ENCODE peak calls at places on chromosomes 3 and 15, in six cellular contexts. M is NCI-H1930, I is cardiac septum, Q is NCI-H1694 treated with DMSO at 0.1 percent for 48 hours, K is SHP77, W is NCI-H1092 treated with DMSO at 0.1 percent for 48 hours. B is an unnamed sample.

GRCh38 chr3:149702691-149703426 is 45.0 kb upstream of the WWTR1 start:
- DNase-seq in K (no peak), W (no peak), I (no peak), M (no peak), Q (no peak), B (no peak)

GRCh38 chr3:11154036-11154952 is at the start of gene HRH1:
- DNase-seq in K (no peak), I (peak), W (no peak), Q (no peak), M (no peak), B (no peak)

GRCh38 chr15:62951481-62951880 is 91.1 kb upstream of the TPM1 start:
- DNase-seq in Q (no peak), K (no peak), W (no peak), M (no peak), I (no peak), B (no peak)

GRCh38 chr3:27589795-27590194 is 105.6 kb upstream of the SLC4A7 start:
- DNase-seq in I (no peak), M (no peak), K (no peak), W (no peak), Q (no peak), B (no peak)

GRCh38 chr3:107241217-107241616 is 136.0 kb upstream of the CCDC54 start:
- DNase-seq in Q (peak), K (peak), I (no peak), M (no peak), W (no peak), B (peak)

GRCh38 chr15:77013786-77014136 is 18.8 kb downstream of the PSTPIP1 start:
- DNase-seq in W (no peak), K (no peak), Q (no peak), I (no peak), M (no peak), B (no peak)

GRCh38 chr3:183188895-183189462 is 26.4 kb upstream of the LAMP3 start:
- DNase-seq in M (no peak), K (peak), I (no peak), Q (no peak), W (no peak), B (no peak)

GRCh38 chr3:72996121-72996472 is 514 bp upstream of the PPP4R2 start:
- DNase-seq in K (no peak), W (no peak), Q (no peak), I (no peak), M (no peak), B (no peak)

GRCh38 chr3:119357190-119357589 is 63.0 kb downstream of the ARHGAP31 start:
- DNase-seq in K (no peak), I (no peak), Q (no peak), M (no peak), W (no peak), B (no peak)

GRCh38 chr3:134644731-134645514 is 5.9 kb downstream of the KY start:
- DNase-seq in M (no peak), K (no peak), Q (no peak), W (no peak), I (no peak), B (no peak)

GRCh38 chr3:113054552-113054951 is 63.8 kb downstream of the GTPBP8 start:
- DNase-seq in Q (no peak), M (no peak), W (no peak), I (no peak), K (no peak), B (no peak)

GRCh38 chr3:12148183-12148940 is 10.3 kb downstream of the TIMP4 start:
- DNase-seq in I (no peak), W (no peak), M (no peak), K (no peak), Q (no peak), B (no peak)

GRCh38 chr3:4982773-4983738 is 3.8 kb downstream of the BHLHE40 start:
- DNase-seq in K (no peak), Q (no peak), M (no peak), I (no peak), W (no peak), B (no peak)

GRCh38 chr3:29408676-29409075 is 127.8 kb downstream of the RBMS3 start:
- DNase-seq in W (no peak), I (no peak), Q (no peak), M (no peak), K (no peak), B (no peak)

GRCh38 chr3:37964716-37965115 is 25.9 kb upstream of the VILL start:
- DNase-seq in W (no peak), K (no peak), M (no peak), Q (no peak), I (no peak), B (no peak)

GRCh38 chr3:171264758-171265157 is 195.4 kb downstream of the TNIK start:
- DNase-seq in I (no peak), W (no peak), M (no peak), K (no peak), Q (no peak), B (no peak)

GRCh38 chr3:58628823-58629562 is 37.6 kb downstream of the FAM3D start:
- DNase-seq in I (no peak), K (no peak), M (no peak), Q (peak), W (peak), B (no peak)

GRCh38 chr15:86336051-86336788 is 256.5 kb downstream of the AGBL1 start:
- DNase-seq in Q (no peak), I (no peak), W (no peak), M (no peak), K (no peak), B (no peak)

GRCh38 chr3:59502806-59503205 is 453.0 kb upstream of the CFAP20DC start:
- DNase-seq in Q (no peak), M (no peak), K (no peak), W (no peak), I (no peak), B (no peak)

GRCh38 chr3:192637803-192638202 is 89.5 kb downstream of the FGF12 start:
- DNase-seq in W (peak), M (no peak), I (no peak), Q (no peak), K (no peak), B (peak)

GRCh38 chr15:101054991-101055390 is 135.8 kb downstream of the LRRK1 start:
- DNase-seq in K (no peak), W (no peak), I (no peak), Q (no peak), M (no peak), B (no peak)

GRCh38 chr3:126558336-126559071 is at the start of gene C3orf22:
- DNase-seq in K (no peak), Q (no peak), W (no peak), I (no peak), M (no peak), B (no peak)

GRCh38 chr15:101370330-101371024 is 75.4 kb upstream of the SNRPA1 start:
- DNase-seq in K (no peak), I (peak), W (no peak), Q (no peak), M (no peak), B (no peak)

GRCh38 chr3:153357436-153357835 is 195.4 kb downstream of the RAP2B start:
- DNase-seq in I (no peak), M (no peak), W (no peak), K (no peak), Q (no peak), B (peak)

GRCh38 chr3:102182162-102182561 is 252.7 kb upstream of the ZPLD1 start:
- DNase-seq in Q (no peak), M (no peak), I (no peak), K (no peak), W (no peak), B (no peak)

GRCh38 chr3:11236588-11237461 is 35.4 kb upstream of the ATG7 start:
- DNase-seq in Q (peak), W (peak), M (peak), K (peak), I (peak), B (peak)

GRCh38 chr15:78368671-78369070 is 28.5 kb downstream of the CRABP1 start:
- DNase-seq in I (no peak), W (no peak), M (no peak), K (no peak), Q (no peak), B (no peak)

GRCh38 chr15:78142332-78142731 is 6.8 kb upstream of the IDH3A start:
- DNase-seq in I (no peak), M (no peak), W (no peak), K (no peak), Q (no peak), B (no peak)

GRCh38 chr3:67082533-67083024 is 84.5 kb downstream of the KBTBD8 start:
- DNase-seq in M (no peak), I (no peak), W (no peak), K (no peak), Q (no peak), B (no peak)

GRCh38 chr3:42497009-42497731 is 5.3 kb upstream of the VIPR1 start:
- DNase-seq in M (no peak), I (peak), K (no peak), W (no peak), Q (no peak), B (no peak)

GRCh38 chr3:160088492-160089137 is 100.0 kb downstream of the IL12A start:
- DNase-seq in Q (no peak), I (peak), M (no peak), W (no peak), K (no peak), B (no peak)

GRCh38 chr15:40192942-40193341 is 32.1 kb downstream of the BUB1B start:
- DNase-seq in I (no peak), K (no peak), W (no peak), M (no peak), Q (no peak), B (no peak)

GRCh38 chr3:113736548-113737089 is 9.4 kb downstream of the NAA50 start:
- DNase-seq in M (no peak), I (no peak), Q (peak), W (peak), K (peak), B (no peak)

GRCh38 chr15:25239471-25240345 is 199.1 kb downstream of the UBE3A start:
- DNase-seq in W (no peak), M (no peak), K (no peak), Q (no peak), I (no peak), B (no peak)

GRCh38 chr3:141051641-141052569 is 758 bp downstream of the SPSB4 start:
- DNase-seq in I (no peak), W (peak), K (no peak), M (peak), Q (peak), B (no peak)

B was measured in NCI-H748 treated with DMSO at 0.1 percent for 48 hours.